ENCODE peak calls at places on chromosomes 12 and 14, in six cellular contexts. One of them, this sample, is unnamed.

GRCh38 chr14:93648440-93649168 is 139.7 kb downstream of the PRIMA1 start:
- ATAC-seq in upper lobe of left lung: no peak
- ATAC-seq in heart left ventricle: no peak
- ATAC-seq in HCT116: peak; percentile 96
- ATAC-seq in HepG2: peak; percentile 95
- ATAC-seq in GM12878: peak; percentile 70
- ATAC-seq in this sample: no peak

GRCh38 chr14:28083456-28083855 is 683.1 kb upstream of the FOXG1 start:
- ATAC-seq in upper lobe of left lung: no peak
- ATAC-seq in heart left ventricle: no peak
- ATAC-seq in HCT116: no peak
- ATAC-seq in HepG2: no peak
- ATAC-seq in GM12878: no peak
- ATAC-seq in this sample: no peak

GRCh38 chr12:68261947-68262346 is 8.5 kb upstream of the IL22 start:
- ATAC-seq in upper lobe of left lung: no peak
- ATAC-seq in heart left ventricle: no peak
- ATAC-seq in HCT116: no peak
- ATAC-seq in HepG2: no peak
- ATAC-seq in GM12878: peak; percentile 37
- ATAC-seq in this sample: no peak

GRCh38 chr12:32502693-32503510 is 103.5 kb downstream of the FGD4 start:
- ATAC-seq in upper lobe of left lung: peak; percentile 71
- ATAC-seq in heart left ventricle: no peak
- ATAC-seq in HCT116: no peak
- ATAC-seq in HepG2: no peak
- ATAC-seq in GM12878: no peak
- ATAC-seq in this sample: peak; percentile 80

GRCh38 chr12:92215358-92215757 is 69.7 kb upstream of the BTG1 start:
- ATAC-seq in upper lobe of left lung: no peak
- ATAC-seq in heart left ventricle: no peak
- ATAC-seq in HCT116: no peak
- ATAC-seq in HepG2: no peak
- ATAC-seq in GM12878: no peak
- ATAC-seq in this sample: no peak

GRCh38 chr12:92133795-92134637 is 11.6 kb downstream of the BTG1 start:
- ATAC-seq in upper lobe of left lung: no peak
- ATAC-seq in heart left ventricle: peak; percentile 21
- ATAC-seq in HCT116: no peak
- ATAC-seq in HepG2: no peak
- ATAC-seq in GM12878: peak; percentile 13
- ATAC-seq in this sample: no peak

GRCh38 chr12:50017047-50017446 is 8.2 kb downstream of the RACGAP1 start:
- ATAC-seq in upper lobe of left lung: no peak
- ATAC-seq in heart left ventricle: peak; percentile 44
- ATAC-seq in HCT116: no peak
- ATAC-seq in HepG2: no peak
- ATAC-seq in GM12878: no peak
- ATAC-seq in this sample: peak; percentile 93

GRCh38 chr12:13666806-13667205 is 314.6 kb downstream of the GRIN2B start:
- ATAC-seq in upper lobe of left lung: no peak
- ATAC-seq in heart left ventricle: no peak
- ATAC-seq in HCT116: peak; percentile 77
- ATAC-seq in HepG2: peak; percentile 41
- ATAC-seq in GM12878: peak; percentile 74
- ATAC-seq in this sample: no peak

GRCh38 chr12:122840580-122841513 is 5.6 kb downstream of the HIP1R start:
- ATAC-seq in upper lobe of left lung: no peak
- ATAC-seq in heart left ventricle: no peak
- ATAC-seq in HCT116: peak; percentile 41
- ATAC-seq in HepG2: no peak
- ATAC-seq in GM12878: no peak
- ATAC-seq in this sample: no peak

DNA sequence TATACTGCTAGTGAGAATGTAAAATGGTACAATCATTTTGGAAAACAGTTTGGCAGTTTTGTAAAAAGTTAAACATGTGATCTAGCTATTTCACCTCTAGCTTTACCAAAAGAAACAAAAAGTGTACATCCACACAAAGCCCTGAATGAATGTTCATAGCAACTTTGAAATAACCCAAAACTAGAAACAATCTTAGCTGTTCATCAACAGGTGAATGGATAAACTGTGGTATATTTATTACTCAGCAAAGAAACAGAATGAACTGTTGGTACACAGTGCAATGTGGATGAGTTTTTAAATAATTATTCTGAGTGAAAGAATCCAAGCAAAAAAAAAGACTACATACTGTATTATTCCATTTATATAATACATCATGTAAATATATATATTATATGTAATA is 36.3 kb downstream of the TPCN1 start:
- ATAC-seq in upper lobe of left lung: no peak
- ATAC-seq in heart left ventricle: no peak
- ATAC-seq in HCT116: no peak
- ATAC-seq in HepG2: no peak
- ATAC-seq in GM12878: no peak
- ATAC-seq in this sample: no peak
- TF ChIP-seq POLR2A in upper lobe of left lung: no peak
- TF ChIP-seq POLR2A in heart left ventricle: no peak
- TF ChIP-seq POLR2A in HCT116: no peak
- TF ChIP-seq POLR2A in HepG2: no peak
- TF ChIP-seq POLR2A in GM12878: no peak
- TF ChIP-seq POLR2A in this sample: no peak

GRCh38 chr14:87935081-87935828 is 57.7 kb downstream of the GALC start:
- ATAC-seq in upper lobe of left lung: no peak
- ATAC-seq in heart left ventricle: no peak
- ATAC-seq in HCT116: no peak
- ATAC-seq in HepG2: no peak
- ATAC-seq in GM12878: no peak
- ATAC-seq in this sample: no peak

GRCh38 chr14:87935895-87936294 is 57.1 kb downstream of the GALC start:
- ATAC-seq in upper lobe of left lung: no peak
- ATAC-seq in heart left ventricle: no peak
- ATAC-seq in HCT116: no peak
- ATAC-seq in HepG2: no peak
- ATAC-seq in GM12878: no peak
- ATAC-seq in this sample: no peak

GRCh38 chr14:87934185-87934584 is 58.8 kb downstream of the GALC start:
- ATAC-seq in upper lobe of left lung: no peak
- ATAC-seq in heart left ventricle: no peak
- ATAC-seq in HCT116: no peak
- ATAC-seq in HepG2: peak; percentile 76
- ATAC-seq in GM12878: peak; percentile 70
- ATAC-seq in this sample: no peak
- H3K9me3 ChIP-seq in upper lobe of left lung: no peaks in the 10 kb centered on the region
- H3K9me3 ChIP-seq in heart left ventricle: no peaks in the 10 kb centered on the region
- H3K9me3 ChIP-seq in HCT116: no peaks in the 10 kb centered on the region
- H3K9me3 ChIP-seq in HepG2: no peaks in the 10 kb centered on the region
- H3K9me3 ChIP-seq in GM12878: no peaks in the 10 kb centered on the region
- H3K9me3 ChIP-seq in this sample: no peaks in the 10 kb centered on the region

GRCh38 chr12:48973992-48974673 is 2.6 kb upstream of the WNT10B start:
- ATAC-seq in upper lobe of left lung: peak; percentile 58
- ATAC-seq in heart left ventricle: peak; percentile 5
- ATAC-seq in HCT116: peak; percentile 44
- ATAC-seq in HepG2: peak; percentile 64
- ATAC-seq in GM12878: peak; percentile 51
- ATAC-seq in this sample: peak; percentile 70

GRCh38 chr12:48973531-48973930 is 2.0 kb upstream of the WNT10B start:
- ATAC-seq in upper lobe of left lung: peak; percentile 37
- ATAC-seq in heart left ventricle: no peak
- ATAC-seq in HCT116: no peak
- ATAC-seq in HepG2: peak; percentile 52
- ATAC-seq in GM12878: no peak
- ATAC-seq in this sample: peak; percentile 83

GRCh38 chr12:48970702-48971334 is 717 bp downstream of the WNT10B start:
- ATAC-seq in upper lobe of left lung: no peak
- ATAC-seq in heart left ventricle: no peak
- ATAC-seq in HCT116: peak; percentile 44
- ATAC-seq in HepG2: no peak
- ATAC-seq in GM12878: no peak
- ATAC-seq in this sample: no peak

GRCh38 chr12:48973084-48973483 is 1.5 kb upstream of the WNT10B start:
- ATAC-seq in upper lobe of left lung: no peak
- ATAC-seq in heart left ventricle: no peak
- ATAC-seq in HCT116: no peak
- ATAC-seq in HepG2: no peak
- ATAC-seq in GM12878: no peak
- ATAC-seq in this sample: no peak

GRCh38 chr12:48972213-48973021 is 882 bp upstream of the WNT10B start:
- ATAC-seq in upper lobe of left lung: no peak
- ATAC-seq in heart left ventricle: no peak
- ATAC-seq in HCT116: no peak
- ATAC-seq in HepG2: peak; percentile 42
- ATAC-seq in GM12878: peak; percentile 9
- ATAC-seq in this sample: no peak
- TF ChIP-seq CTCF in upper lobe of left lung: no peak
- TF ChIP-seq CTCF in heart left ventricle: no peak
- TF ChIP-seq CTCF in HCT116: no peak
- TF ChIP-seq CTCF in HepG2: peak; percentile 59
- TF ChIP-seq CTCF in GM12878: peak; percentile 14
- TF ChIP-seq CTCF in this sample: no peak

GRCh38 chr14:50001146-50001998 is 108.5 kb downstream of the ARF6 start:
- ATAC-seq in upper lobe of left lung: peak; percentile 60
- ATAC-seq in heart left ventricle: no peak
- ATAC-seq in HCT116: peak; percentile 56
- ATAC-seq in HepG2: peak; percentile 78
- ATAC-seq in GM12878: peak; percentile 54
- ATAC-seq in this sample: peak; percentile 10
- TF ChIP-seq POLR2A in upper lobe of left lung: peak; percentile 39
- TF ChIP-seq POLR2A in heart left ventricle: no peak
- TF ChIP-seq POLR2A in HCT116: peak; percentile 42
- TF ChIP-seq POLR2A in HepG2: peak; percentile 64
- TF ChIP-seq POLR2A in GM12878: no peak
- TF ChIP-seq POLR2A in this sample: no peak

GRCh38 chr12:72444125-72444524 is 172.0 kb downstream of the TRHDE start:
- ATAC-seq in upper lobe of left lung: no peak
- ATAC-seq in heart left ventricle: no peak
- ATAC-seq in HCT116: no peak
- ATAC-seq in HepG2: no peak
- ATAC-seq in GM12878: no peak
- ATAC-seq in this sample: no peak

GRCh38 chr12:72444566-72444965 is 172.4 kb downstream of the TRHDE start:
- ATAC-seq in upper lobe of left lung: no peak
- ATAC-seq in heart left ventricle: no peak
- ATAC-seq in HCT116: no peak
- ATAC-seq in HepG2: no peak
- ATAC-seq in GM12878: no peak
- ATAC-seq in this sample: no peak

GRCh38 chr12:72448089-72448488 is 175.9 kb downstream of the TRHDE start:
- ATAC-seq in upper lobe of left lung: no peak
- ATAC-seq in heart left ventricle: no peak
- ATAC-seq in HCT116: no peak
- ATAC-seq in HepG2: no peak
- ATAC-seq in GM12878: no peak
- ATAC-seq in this sample: no peak

GRCh38 chr12:72442217-72442616 is 170.0 kb downstream of the TRHDE start:
- ATAC-seq in upper lobe of left lung: no peak
- ATAC-seq in heart left ventricle: no peak
- ATAC-seq in HCT116: no peak
- ATAC-seq in HepG2: no peak
- ATAC-seq in GM12878: no peak
- ATAC-seq in this sample: no peak
- H3K9me3 ChIP-seq in upper lobe of left lung: no peaks in the 10 kb centered on the region
- H3K9me3 ChIP-seq in heart left ventricle: no peaks in the 10 kb centered on the region
- H3K9me3 ChIP-seq in HCT116: no peaks in the 10 kb centered on the region
- H3K9me3 ChIP-seq in HepG2: peaks cover 6% of the 10 kb centered on the region
- H3K9me3 ChIP-seq in GM12878: no peaks in the 10 kb centered on the region
- H3K9me3 ChIP-seq in this sample: no peaks in the 10 kb centered on the region

GRCh38 chr12:85468356-85469157 is 188.5 kb downstream of the ALX1 start:
- ATAC-seq in upper lobe of left lung: peak; percentile 94
- ATAC-seq in heart left ventricle: no peak
- ATAC-seq in HCT116: peak; percentile 72
- ATAC-seq in HepG2: peak; percentile 90
- ATAC-seq in GM12878: peak; percentile 95
- ATAC-seq in this sample: peak; percentile 50
- TF ChIP-seq CTCF in upper lobe of left lung: peak; percentile 81
- TF ChIP-seq CTCF in heart left ventricle: peak; percentile 56
- TF ChIP-seq CTCF in HCT116: peak; percentile 72
- TF ChIP-seq CTCF in HepG2: peak; percentile 78
- TF ChIP-seq CTCF in GM12878: peak; percentile 86
- TF ChIP-seq CTCF in this sample: peak; percentile 46

GRCh38 chr12:93467351-93468007 is at the start of gene MRPL42:
- ATAC-seq in upper lobe of left lung: peak; percentile 96
- ATAC-seq in heart left ventricle: peak; percentile 92
- ATAC-seq in HCT116: peak; percentile 90
- ATAC-seq in HepG2: peak; percentile 94
- ATAC-seq in GM12878: peak; percentile 92
- ATAC-seq in this sample: peak; percentile 97
- TF ChIP-seq POLR2A in upper lobe of left lung: peak; percentile 79
- TF ChIP-seq POLR2A in heart left ventricle: peak; percentile 64
- TF ChIP-seq POLR2A in HCT116: peak; percentile 65
- TF ChIP-seq POLR2A in HepG2: peak; percentile 90
- TF ChIP-seq POLR2A in GM12878: peak; percentile 93
- TF ChIP-seq POLR2A in this sample: peak; percentile 48

DNA sequence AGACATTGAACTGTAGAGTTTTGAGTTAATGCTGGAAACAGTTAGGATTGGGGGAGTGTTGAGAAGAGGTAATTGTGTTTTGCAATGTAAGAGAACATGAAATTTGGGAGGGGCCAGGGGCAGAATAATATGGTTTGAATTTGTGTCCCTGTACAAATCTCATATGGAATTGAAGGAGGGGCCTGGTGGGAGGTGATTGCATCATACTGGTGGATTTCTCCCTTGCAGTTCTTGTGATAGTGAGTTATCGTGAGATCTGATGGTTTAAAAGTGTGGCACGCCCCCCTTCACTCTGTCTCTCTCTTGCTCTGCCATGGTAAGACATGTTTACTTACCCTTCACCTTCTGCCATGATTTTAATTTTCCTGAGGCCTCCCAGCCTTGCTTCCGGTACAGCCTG is 876.0 kb upstream of the FBXO33 start:
- ATAC-seq in upper lobe of left lung: no peak
- ATAC-seq in heart left ventricle: no peak
- ATAC-seq in HCT116: no peak
- ATAC-seq in HepG2: no peak
- ATAC-seq in GM12878: no peak
- ATAC-seq in this sample: no peak
- H3K9me3 ChIP-seq in upper lobe of left lung: no peaks in the 10 kb centered on the region
- H3K9me3 ChIP-seq in heart left ventricle: no peaks in the 10 kb centered on the region
- H3K9me3 ChIP-seq in HCT116: no peaks in the 10 kb centered on the region
- H3K9me3 ChIP-seq in HepG2: peaks cover 89% of the 10 kb centered on the region
- H3K9me3 ChIP-seq in GM12878: no peaks in the 10 kb centered on the region
- H3K9me3 ChIP-seq in this sample: no peaks in the 10 kb centered on the region

DNA sequence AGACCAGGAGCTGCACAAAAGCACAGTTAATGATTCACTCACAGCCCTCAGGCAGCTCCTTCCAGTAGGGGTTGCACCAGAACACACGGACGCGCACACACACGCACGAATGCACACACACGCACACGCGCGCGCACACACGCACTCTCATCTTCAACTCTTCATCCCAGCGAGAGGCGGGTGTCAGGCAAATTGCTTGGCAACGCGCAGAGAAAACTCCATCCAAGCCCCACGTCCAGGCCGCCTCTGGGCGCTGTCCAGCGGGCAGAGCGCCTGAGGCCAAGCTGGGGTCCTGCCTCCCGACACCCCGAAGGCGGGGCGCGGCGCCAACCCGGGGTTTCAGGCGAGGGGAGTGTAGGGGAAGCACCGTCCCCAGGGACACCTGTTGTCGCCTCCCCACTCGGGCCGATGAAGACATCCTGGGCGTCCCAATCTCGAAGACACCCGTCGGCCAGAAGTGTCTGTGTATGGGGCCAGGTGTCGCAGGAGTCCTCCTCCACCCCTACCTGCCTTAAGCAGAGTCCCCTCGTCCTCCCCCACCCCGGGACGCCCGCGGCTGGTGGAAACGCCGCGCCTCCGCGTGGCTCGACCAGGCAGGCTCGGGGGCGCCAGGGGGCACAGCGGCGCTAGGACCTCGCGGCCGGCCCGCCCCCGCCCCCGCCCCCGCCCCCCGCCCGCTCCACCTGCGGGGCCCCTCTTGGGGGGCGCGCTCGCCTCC is 35.6 kb upstream of the STON2 start:
- ATAC-seq in upper lobe of left lung: peak; percentile 66
- ATAC-seq in heart left ventricle: no peak
- ATAC-seq in HCT116: peak; percentile 60
- ATAC-seq in HepG2: peak; percentile 85
- ATAC-seq in GM12878: no peak
- ATAC-seq in this sample: peak; percentile 42
- TF ChIP-seq CTCF in upper lobe of left lung: no peak
- TF ChIP-seq CTCF in heart left ventricle: no peak
- TF ChIP-seq CTCF in HCT116: no peak
- TF ChIP-seq CTCF in HepG2: peak; percentile 23
- TF ChIP-seq CTCF in GM12878: no peak
- TF ChIP-seq CTCF in this sample: no peak